ENCODE peak calls at places on chromosomes 7 and 10, in ten cellular contexts. One of them, this sample, is unnamed.

GRCh38 chr10:48767752-48768450 is 83.2 kb downstream of the WDFY4 start:
- DNase-seq in DMS53: no peak
- DNase-seq in naive B cell: no peak
- DNase-seq in right lobe of liver: no peak
- DNase-seq in iPS DF 19.7: no peak
- DNase-seq in T-helper 1 cell: no peak
- DNase-seq in astrocyte of the hippocampus: no peak
- DNase-seq in OCI-LY7: no peak
- DNase-seq in activated CD8-positive, alpha-beta T cell treated with anti-CD3 and anti-CD28 coated beads, Interleukin-2, amount 10 ng/mL, durations not matched to agents 7 days and 5 days: no peak
- DNase-seq in stimulated activated CD8-positive, alpha-beta memory T cell treated with anti-CD3 and anti-CD28 coated beads, Interleukin-12 subunit alpha, Interleukin-12 subunit beta, amount 100 ng/mL, for 1 hour: no peak
- DNase-seq in this sample: no peak

GRCh38 chr10:35691522-35692236 is 49.6 kb upstream of the FZD8 start:
- DNase-seq in iPS DF 19.7: no peak
- DNase-seq in activated CD8-positive, alpha-beta T cell treated with anti-CD3 and anti-CD28 coated beads, Interleukin-2, amount 10 ng/mL, durations not matched to agents 7 days and 5 days: no peak
- DNase-seq in T-helper 1 cell: no peak
- DNase-seq in DMS53: no peak
- DNase-seq in right lobe of liver: no peak
- DNase-seq in naive B cell: no peak
- DNase-seq in stimulated activated CD8-positive, alpha-beta memory T cell treated with anti-CD3 and anti-CD28 coated beads, Interleukin-12 subunit alpha, Interleukin-12 subunit beta, amount 100 ng/mL, for 1 hour: no peak
- DNase-seq in astrocyte of the hippocampus: no peak
- DNase-seq in OCI-LY7: no peak
- DNase-seq in this sample: no peak

GRCh38 chr7:53326634-53327033 is 291.2 kb downstream of the POM121L12 start:
- DNase-seq in stimulated activated CD8-positive, alpha-beta memory T cell treated with anti-CD3 and anti-CD28 coated beads, Interleukin-12 subunit alpha, Interleukin-12 subunit beta, amount 100 ng/mL, for 1 hour: no peak
- DNase-seq in iPS DF 19.7: peak; percentile 77
- DNase-seq in astrocyte of the hippocampus: no peak
- DNase-seq in right lobe of liver: no peak
- DNase-seq in naive B cell: no peak
- DNase-seq in T-helper 1 cell: no peak
- DNase-seq in activated CD8-positive, alpha-beta T cell treated with anti-CD3 and anti-CD28 coated beads, Interleukin-2, amount 10 ng/mL, durations not matched to agents 7 days and 5 days: no peak
- DNase-seq in DMS53: no peak
- DNase-seq in OCI-LY7: no peak
- DNase-seq in this sample: no peak

GRCh38 chr10:69804775-69805174 is 3.1 kb downstream of the COL13A1 start:
- DNase-seq in T-helper 1 cell: no peak
- DNase-seq in naive B cell: no peak
- DNase-seq in iPS DF 19.7: no peak
- DNase-seq in stimulated activated CD8-positive, alpha-beta memory T cell treated with anti-CD3 and anti-CD28 coated beads, Interleukin-12 subunit alpha, Interleukin-12 subunit beta, amount 100 ng/mL, for 1 hour: no peak
- DNase-seq in activated CD8-positive, alpha-beta T cell treated with anti-CD3 and anti-CD28 coated beads, Interleukin-2, amount 10 ng/mL, durations not matched to agents 7 days and 5 days: no peak
- DNase-seq in DMS53: no peak
- DNase-seq in right lobe of liver: no peak
- DNase-seq in OCI-LY7: no peak
- DNase-seq in astrocyte of the hippocampus: no peak
- DNase-seq in this sample: no peak

GRCh38 chr10:118106426-118106825 is 59.7 kb upstream of the RAB11FIP2 start:
- DNase-seq in naive B cell: no peak
- DNase-seq in activated CD8-positive, alpha-beta T cell treated with anti-CD3 and anti-CD28 coated beads, Interleukin-2, amount 10 ng/mL, durations not matched to agents 7 days and 5 days: no peak
- DNase-seq in right lobe of liver: no peak
- DNase-seq in iPS DF 19.7: no peak
- DNase-seq in astrocyte of the hippocampus: peak; percentile 52
- DNase-seq in stimulated activated CD8-positive, alpha-beta memory T cell treated with anti-CD3 and anti-CD28 coated beads, Interleukin-12 subunit alpha, Interleukin-12 subunit beta, amount 100 ng/mL, for 1 hour: no peak
- DNase-seq in OCI-LY7: peak; percentile 5
- DNase-seq in DMS53: peak; percentile 43
- DNase-seq in T-helper 1 cell: no peak
- DNase-seq in this sample: no peak

GRCh38 chr7:2307690-2308107 is 6.5 kb downstream of the SNX8 start:
- DNase-seq in naive B cell: peak; percentile 81
- DNase-seq in OCI-LY7: peak; percentile 86
- DNase-seq in DMS53: no peak
- DNase-seq in T-helper 1 cell: no peak
- DNase-seq in astrocyte of the hippocampus: no peak
- DNase-seq in iPS DF 19.7: no peak
- DNase-seq in activated CD8-positive, alpha-beta T cell treated with anti-CD3 and anti-CD28 coated beads, Interleukin-2, amount 10 ng/mL, durations not matched to agents 7 days and 5 days: no peak
- DNase-seq in stimulated activated CD8-positive, alpha-beta memory T cell treated with anti-CD3 and anti-CD28 coated beads, Interleukin-12 subunit alpha, Interleukin-12 subunit beta, amount 100 ng/mL, for 1 hour: no peak
- DNase-seq in right lobe of liver: no peak
- DNase-seq in this sample: no peak

GRCh38 chr10:96651998-96652431 is 65.2 kb upstream of the TM9SF3 start:
- DNase-seq in astrocyte of the hippocampus: no peak
- DNase-seq in naive B cell: peak; percentile 83
- DNase-seq in right lobe of liver: no peak
- DNase-seq in stimulated activated CD8-positive, alpha-beta memory T cell treated with anti-CD3 and anti-CD28 coated beads, Interleukin-12 subunit alpha, Interleukin-12 subunit beta, amount 100 ng/mL, for 1 hour: no peak
- DNase-seq in DMS53: no peak
- DNase-seq in iPS DF 19.7: no peak
- DNase-seq in activated CD8-positive, alpha-beta T cell treated with anti-CD3 and anti-CD28 coated beads, Interleukin-2, amount 10 ng/mL, durations not matched to agents 7 days and 5 days: peak; percentile 78
- DNase-seq in OCI-LY7: peak; percentile 67
- DNase-seq in T-helper 1 cell: no peak
- DNase-seq in this sample: no peak

GRCh38 chr10:53786236-53786635 is 1013.7 kb upstream of the MBL2 start:
- DNase-seq in DMS53: peak; percentile 37
- DNase-seq in T-helper 1 cell: no peak
- DNase-seq in right lobe of liver: no peak
- DNase-seq in stimulated activated CD8-positive, alpha-beta memory T cell treated with anti-CD3 and anti-CD28 coated beads, Interleukin-12 subunit alpha, Interleukin-12 subunit beta, amount 100 ng/mL, for 1 hour: no peak
- DNase-seq in iPS DF 19.7: peak; percentile 20
- DNase-seq in activated CD8-positive, alpha-beta T cell treated with anti-CD3 and anti-CD28 coated beads, Interleukin-2, amount 10 ng/mL, durations not matched to agents 7 days and 5 days: no peak
- DNase-seq in OCI-LY7: peak; percentile 1
- DNase-seq in naive B cell: no peak
- DNase-seq in astrocyte of the hippocampus: no peak
- DNase-seq in this sample: no peak

GRCh38 chr7:98795741-98796493 is 73.9 kb downstream of the TMEM130 start:
- DNase-seq in OCI-LY7: no peak
- DNase-seq in activated CD8-positive, alpha-beta T cell treated with anti-CD3 and anti-CD28 coated beads, Interleukin-2, amount 10 ng/mL, durations not matched to agents 7 days and 5 days: no peak
- DNase-seq in iPS DF 19.7: no peak
- DNase-seq in astrocyte of the hippocampus: no peak
- DNase-seq in right lobe of liver: no peak
- DNase-seq in stimulated activated CD8-positive, alpha-beta memory T cell treated with anti-CD3 and anti-CD28 coated beads, Interleukin-12 subunit alpha, Interleukin-12 subunit beta, amount 100 ng/mL, for 1 hour: no peak
- DNase-seq in naive B cell: no peak
- DNase-seq in DMS53: no peak
- DNase-seq in T-helper 1 cell: no peak
- DNase-seq in this sample: no peak